ENCODE peak calls at places on chromosome 13, in six cellular contexts. A is A549, Y is fibroblast of the aortic adventitia, K is lower leg skin, O is AG09309, B is astrocyte of the spinal cord. C is an unnamed sample.

GRCh38 chr13:40430234-40430633 is 236.2 kb downstream of the FOXO1 start:
- DNase-seq in A (no peak), Y (no peak), K (no peak), O (no peak), B (no peak), C (no peak)

GRCh38 chr13:94947392-94947791 is 235.0 kb upstream of the SOX21 start:
- DNase-seq in A (no peak), Y (no peak), K (no peak), O (no peak), B (no peak), C (no peak)

GRCh38 chr13:96963786-96964475 is 30.3 kb downstream of the OXGR1 start:
- DNase-seq in A (no peak), Y (no peak), K (no peak), O (no peak), B (no peak), C (no peak)

GRCh38 chr13:41458187-41458938 is 1.0 kb downstream of the RGCC start:
- DNase-seq in A (no peak), Y (no peak), K (no peak), O (no peak), B (peak; percentile 24), C (peak; percentile 75)

GRCh38 chr13:41588899-41589298 is 131.5 kb downstream of the RGCC start:
- DNase-seq in A (peak; percentile 35), Y (peak; percentile 70), K (no peak), O (peak; percentile 80), B (peak; percentile 90), C (no peak)

GRCh38 chr13:50080856-50081105 is 65.5 kb downstream of the KCNRG start:
- DNase-seq in A (no peak), Y (peak; percentile 57), K (no peak), O (no peak), B (peak; percentile 54), C (no peak)

GRCh38 chr13:110520431-110521295 is 40.9 kb downstream of the RAB20 start:
- DNase-seq in A (no peak), Y (peak; percentile 93), K (peak; percentile 96), O (peak; percentile 51), B (peak; percentile 76), C (peak; percentile 85)

GRCh38 chr13:36919833-36920611 is at the start of gene SMAD9:
- DNase-seq in A (peak; percentile 8), Y (peak; percentile 66), K (peak; percentile 90), O (no peak), B (peak; percentile 62), C (peak; percentile 85)

GRCh38 chr13:80524447-80525215 is 183.7 kb upstream of the SPRY2 start:
- DNase-seq in A (no peak), Y (peak; percentile 2), K (no peak), O (no peak), B (peak; percentile 50), C (no peak)

GRCh38 chr13:33109801-33110200 is 93.6 kb downstream of the KL start:
- DNase-seq in A (no peak), Y (no peak), K (no peak), O (no peak), B (no peak), C (no peak)

GRCh38 chr13:106533101-106533939 is 2.1 kb downstream of the EFNB2 start:
- DNase-seq in A (peak; percentile 43), Y (peak; percentile 76), K (peak; percentile 94), O (no peak), B (peak; percentile 85), C (peak; percentile 89)

GRCh38 chr13:35822666-35823065 is 308.5 kb downstream of the DCLK1 start:
- DNase-seq in A (no peak), Y (no peak), K (no peak), O (no peak), B (no peak), C (no peak)

GRCh38 chr13:32211788-32212187 is 103.4 kb downstream of the ZAR1L start:
- DNase-seq in A (no peak), Y (peak; percentile 95), K (no peak), O (peak; percentile 98), B (peak; percentile 90), C (no peak)

GRCh38 chr13:94706854-94707399 is 5.4 kb downstream of the SOX21 start:
- DNase-seq in A (no peak), Y (no peak), K (no peak), O (no peak), B (peak; percentile 8), C (no peak)

GRCh38 chr13:73171242-73171641 is 112.4 kb downstream of the KLF5 start:
- DNase-seq in A (no peak), Y (no peak), K (no peak), O (no peak), B (no peak), C (no peak)

GRCh38 chr13:24076124-24076523 is 84.4 kb upstream of the SPATA13 start:
- DNase-seq in A (peak; percentile 19), Y (no peak), K (no peak), O (no peak), B (no peak), C (no peak)

GRCh38 chr13:41694902-41695301 is 237.6 kb downstream of the RGCC start:
- DNase-seq in A (peak; percentile 19), Y (peak; percentile 97), K (no peak), O (peak; percentile 91), B (peak; percentile 97), C (no peak)

GRCh38 chr13:78238911-78239310 is 320.3 kb upstream of the EDNRB start:
- DNase-seq in A (no peak), Y (no peak), K (no peak), O (no peak), B (no peak), C (no peak)

GRCh38 chr13:44401577-44401976 is 28.0 kb downstream of the SERP2 start:
- DNase-seq in A (no peak), Y (no peak), K (no peak), O (no peak), B (no peak), C (no peak)

GRCh38 chr13:44273991-44274810 is 99.4 kb upstream of the SERP2 start:
- DNase-seq in A (no peak), Y (peak; percentile 77), K (peak; percentile 66), O (peak; percentile 39), B (peak; percentile 71), C (no peak)

GRCh38 chr13:76764429-76764828 is 121.8 kb downstream of the KCTD12 start:
- DNase-seq in A (no peak), Y (peak; percentile 84), K (peak; percentile 92), O (no peak), B (peak; percentile 24), C (peak; percentile 67)

GRCh38 chr13:42392706-42393572 is 121.0 kb downstream of the AKAP11 start:
- DNase-seq in A (no peak), Y (peak; percentile 11), K (no peak), O (no peak), B (peak; percentile 14), C (no peak)

GRCh38 chr13:98206946-98207345 is 29.9 kb upstream of the RNF113B start:
- DNase-seq in A (no peak), Y (peak; percentile 77), K (no peak), O (peak; percentile 99), B (peak; percentile 88), C (no peak)

GRCh38 chr13:77002590-77003190 is 10.8 kb downstream of the CLN5 start:
- DNase-seq in A (peak; percentile 22), Y (peak; percentile 67), K (no peak), O (no peak), B (peak; percentile 49), C (no peak)

GRCh38 chr13:80116107-80116506 is 224.8 kb downstream of the SPRY2 start:
- DNase-seq in A (no peak), Y (peak; percentile 85), K (no peak), O (peak; percentile 58), B (peak; percentile 82), C (no peak)

GRCh38 chr13:38369058-38369457 is 19.4 kb downstream of the UFM1 start:
- DNase-seq in A (no peak), Y (no peak), K (no peak), O (no peak), B (no peak), C (no peak)

GRCh38 chr13:102399791-102400618 is 1.8 kb downstream of the FGF14 start:
- DNase-seq in A (peak; percentile 28), Y (no peak), K (peak; percentile 86), O (no peak), B (no peak), C (peak; percentile 37)
- TF ChIP-seq CTCF in A (peak; percentile 11), Y (no peak), K (no peak), O (peak; percentile 9), B (no peak), C (no peak)

GRCh38 chr13:113413178-113413897 is 40.0 kb downstream of the ADPRHL1 start:
- DNase-seq in A (no peak), Y (no peak), K (no peak), O (no peak), B (peak; percentile 25), C (peak; percentile 39)
- H3K4me3 ChIP-seq in A (no peak overlapping the region), Y (no peak overlapping the region), K (no peak overlapping the region), O (no peak overlapping the region), B (no peak overlapping the region), C (no peak overlapping the region)

DNA sequence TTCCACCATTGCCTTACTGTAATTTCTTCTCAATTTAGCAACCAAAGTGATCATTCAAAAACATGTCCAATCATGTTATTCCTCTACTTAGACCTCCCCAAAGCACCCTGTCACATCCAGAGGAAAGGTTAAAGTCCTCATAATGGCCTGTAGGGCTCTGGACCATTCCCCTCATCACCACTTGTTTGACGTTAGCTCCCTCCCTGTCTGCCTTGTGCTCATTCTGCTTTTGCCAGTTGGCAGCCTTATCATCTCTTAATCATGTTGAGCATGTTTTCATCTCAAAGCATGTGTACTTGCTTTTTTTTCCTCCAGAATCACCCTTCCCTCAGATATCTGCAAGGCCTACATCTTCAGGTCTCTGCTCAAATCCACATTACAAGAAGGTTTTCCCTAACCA is 25.8 kb downstream of the UBAC2 start:
- DNase-seq in A (no peak), Y (peak; percentile 20), K (no peak), O (no peak), B (no peak), C (no peak)
- TF ChIP-seq CTCF in A (no peak), Y (no peak), K (no peak), O (no peak), B (no peak), C (no peak)

GRCh38 chr13:112057434-112057735 is 9.6 kb upstream of the SOX1 start:
- DNase-seq in A (no peak), Y (no peak), K (no peak), O (no peak), B (no peak), C (no peak)

GRCh38 chr13:112056284-112056727 is 10.6 kb upstream of the SOX1 start:
- DNase-seq in A (no peak), Y (no peak), K (no peak), O (no peak), B (no peak), C (no peak)

GRCh38 chr13:112057736-112058518 is 9.0 kb upstream of the SOX1 start:
- DNase-seq in A (no peak), Y (no peak), K (peak; percentile 76), O (no peak), B (no peak), C (no peak)

GRCh38 chr13:112055417-112056206 is 11.3 kb upstream of the SOX1 start:
- DNase-seq in A (no peak), Y (no peak), K (peak; percentile 72), O (no peak), B (no peak), C (no peak)

DNA sequence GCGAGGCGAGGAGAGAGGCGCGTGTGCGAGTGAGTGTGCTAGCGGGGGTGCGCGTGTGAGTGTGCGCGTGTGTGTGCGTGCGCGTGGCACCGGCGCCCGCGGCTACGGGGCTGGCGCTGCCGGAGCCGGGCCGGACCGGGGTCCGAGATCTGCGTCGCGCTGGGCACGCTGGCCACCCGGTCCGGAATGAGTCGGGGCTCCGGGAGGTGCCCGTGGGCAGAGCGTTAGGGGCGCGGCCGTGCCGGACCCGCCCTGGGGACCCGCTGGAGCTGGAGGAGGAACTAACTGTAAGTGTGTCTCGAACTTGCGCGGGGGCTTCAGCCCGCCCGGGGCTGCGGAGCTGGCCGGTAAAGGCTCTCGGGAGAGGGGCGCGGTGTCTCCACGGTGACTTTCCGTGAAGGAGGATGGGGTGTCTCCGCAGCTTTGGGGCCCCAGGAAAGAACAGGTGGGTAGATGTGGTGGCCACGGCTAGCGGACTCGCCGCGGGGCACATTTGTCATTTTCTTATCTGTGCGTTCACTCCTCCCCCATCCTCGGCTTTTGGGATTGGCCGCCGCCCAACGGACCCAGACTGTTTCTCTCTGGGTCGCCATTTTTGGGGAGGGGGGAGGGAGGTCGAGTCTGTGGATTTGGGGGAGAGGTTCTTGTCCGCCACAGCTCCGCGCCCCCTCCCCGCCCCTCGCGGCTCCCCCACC is 10.1 kb upstream of the SOX1 start:
- DNase-seq in A (no peak), Y (no peak), K (peak; percentile 70), O (no peak), B (no peak), C (no peak)
- H3K4me3 ChIP-seq in A (no peak overlapping the region), Y (no peak overlapping the region), K (no peak overlapping the region), O (no peak overlapping the region), B (no peak overlapping the region), C (no peak overlapping the region)

C was measured in lower lobe of right lung.